ENCODE peak calls at places on chromosomes 13 and 19, in five cellular contexts. H, B, U, C and F are unnamed samples. For H3K4me1 and H3K9me3, the result is how much of the 10 kb centered on the place peaks cover.

GRCh38 chr19:8004723-8005513 is 523 bp downstream of the ELAVL1 start:
- DNase-seq in H (peak), B (no peak), U (no peak), C (peak), F (peak)

GRCh38 chr19:49427855-49428546 is 2.8 kb downstream of the GFY start:
- DNase-seq in H (peak), B (no peak), U (peak), C (no peak), F (peak)

GRCh38 chr13:99159331-99160061 is 41.2 kb upstream of the UBAC2 start:
- DNase-seq in H (no peak), B (no peak), U (no peak), C (no peak), F (no peak)

GRCh38 chr19:5914358-5914774 is 312 bp downstream of the CAPS start:
- DNase-seq in H (no peak), B (no peak), U (no peak), C (no peak), F (no peak)

GRCh38 chr19:17564783-17565182 is 9.3 kb downstream of the COLGALT1 start:
- DNase-seq in H (no peak), B (no peak), U (no peak), C (no peak), F (no peak)

GRCh38 chr19:18230941-18231734 is 4.9 kb upstream of the PDE4C start:
- DNase-seq in H (peak), B (no peak), U (no peak), C (no peak), F (no peak)

GRCh38 chr13:29832899-29833298 is 17.5 kb downstream of the UBL3 start:
- DNase-seq in H (no peak), B (no peak), U (no peak), C (no peak), F (no peak)

GRCh38 chr13:66558511-66558910 is 671.6 kb downstream of the PCDH9 start:
- DNase-seq in H (no peak), B (no peak), U (no peak), C (peak), F (peak)

GRCh38 chr13:75704942-75705320 is 68.8 kb downstream of the LMO7 start:
- DNase-seq in H (no peak), B (no peak), U (no peak), C (no peak), F (peak)

GRCh38 chr13:29676535-29676934 is 81.0 kb upstream of the SLC7A1 start:
- DNase-seq in H (peak), B (no peak), U (no peak), C (peak), F (no peak)

GRCh38 chr13:78608705-78609463 is 5.5 kb upstream of the POU4F1 start:
- DNase-seq in H (peak), B (no peak), U (no peak), C (no peak), F (no peak)

GRCh38 chr13:20525601-20526544 is at the start of gene CRYL1:
- DNase-seq in H (peak), B (peak), U (peak), C (peak), F (peak)

DNA sequence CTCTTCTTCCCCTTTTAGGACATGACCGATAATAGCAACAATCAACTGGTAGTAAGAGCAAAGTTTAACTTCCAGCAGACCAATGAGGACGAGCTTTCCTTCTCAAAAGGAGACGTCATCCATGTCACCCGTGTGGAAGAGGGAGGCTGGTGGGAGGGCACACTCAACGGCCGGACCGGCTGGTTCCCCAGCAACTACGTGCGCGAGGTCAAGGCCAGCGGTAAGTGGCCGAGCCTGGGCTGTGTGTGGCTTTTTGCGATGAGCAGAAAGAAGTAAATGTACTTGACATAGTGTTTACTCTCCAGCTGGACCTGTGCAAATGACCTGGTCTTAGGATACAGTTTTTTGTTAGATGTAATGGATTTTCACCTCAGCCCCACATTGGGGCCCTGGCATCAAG is 102.6 kb downstream of the ARHGEF7 start:
- DNase-seq in H (no peak), B (no peak), U (no peak), C (no peak), F (no peak)
- H3K4me1 ChIP-seq in H (under half), B (half or more), U (under half), C (under half), F (under half)

DNA sequence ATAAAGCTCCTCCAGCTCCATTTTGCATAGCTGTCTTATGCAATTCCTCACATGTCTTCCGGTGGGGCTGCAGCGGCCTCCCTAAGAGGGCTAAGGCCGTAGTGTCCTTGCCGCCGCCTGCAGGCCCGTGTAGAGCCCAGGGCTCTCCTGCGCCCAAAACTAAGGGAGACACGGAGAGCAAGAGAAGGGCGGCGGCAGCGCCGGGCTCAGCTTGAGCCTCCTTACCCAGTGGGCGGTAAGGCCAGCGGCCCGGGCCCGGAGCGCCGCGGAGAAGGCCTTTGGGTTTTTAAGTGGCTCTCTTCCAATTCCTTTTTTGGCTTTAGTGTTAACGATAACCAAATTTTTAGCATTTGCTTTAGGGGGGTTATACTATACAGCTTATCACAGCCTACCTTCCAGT is 30.1 kb downstream of the ZNF677 start:
- DNase-seq in H (no peak), B (no peak), U (no peak), C (no peak), F (no peak)
- H3K9me3 ChIP-seq in H (under half), B (half or more), U (under half), C (under half), F (under half)

GRCh38 chr13:111284579-111284978 is 35.9 kb upstream of the TEX29 start:
- DNase-seq in H (no peak), B (no peak), U (no peak), C (no peak), F (no peak)

GRCh38 chr13:111282997-111283396 is 37.4 kb upstream of the TEX29 start:
- DNase-seq in H (no peak), B (no peak), U (no peak), C (no peak), F (no peak)

GRCh38 chr13:111282425-111282824 is 38.0 kb upstream of the TEX29 start:
- DNase-seq in H (no peak), B (no peak), U (no peak), C (no peak), F (no peak)

GRCh38 chr13:111283457-111283856 is 37.0 kb upstream of the TEX29 start:
- DNase-seq in H (no peak), B (no peak), U (no peak), C (no peak), F (no peak)

GRCh38 chr13:111283991-111284390 is 36.5 kb upstream of the TEX29 start:
- DNase-seq in H (no peak), B (no peak), U (no peak), C (no peak), F (no peak)
- H3K4me1 ChIP-seq in H (under half), B (under half), U (under half), C (under half), F (under half)

GRCh38 chr19:21117041-21117907 is 24.6 kb upstream of the ZNF431 start:
- DNase-seq in H (peak), B (no peak), U (no peak), C (peak), F (no peak)

GRCh38 chr19:21110183-21110582 is 28.2 kb downstream of the ZNF714 start:
- DNase-seq in H (no peak), B (no peak), U (no peak), C (no peak), F (no peak)

GRCh38 chr19:21115430-21115829 is 26.4 kb upstream of the ZNF431 start:
- DNase-seq in H (no peak), B (no peak), U (no peak), C (no peak), F (no peak)
- H3K9me3 ChIP-seq in H (under half), B (under half), U (under half), C (under half), F (under half)

DNA sequence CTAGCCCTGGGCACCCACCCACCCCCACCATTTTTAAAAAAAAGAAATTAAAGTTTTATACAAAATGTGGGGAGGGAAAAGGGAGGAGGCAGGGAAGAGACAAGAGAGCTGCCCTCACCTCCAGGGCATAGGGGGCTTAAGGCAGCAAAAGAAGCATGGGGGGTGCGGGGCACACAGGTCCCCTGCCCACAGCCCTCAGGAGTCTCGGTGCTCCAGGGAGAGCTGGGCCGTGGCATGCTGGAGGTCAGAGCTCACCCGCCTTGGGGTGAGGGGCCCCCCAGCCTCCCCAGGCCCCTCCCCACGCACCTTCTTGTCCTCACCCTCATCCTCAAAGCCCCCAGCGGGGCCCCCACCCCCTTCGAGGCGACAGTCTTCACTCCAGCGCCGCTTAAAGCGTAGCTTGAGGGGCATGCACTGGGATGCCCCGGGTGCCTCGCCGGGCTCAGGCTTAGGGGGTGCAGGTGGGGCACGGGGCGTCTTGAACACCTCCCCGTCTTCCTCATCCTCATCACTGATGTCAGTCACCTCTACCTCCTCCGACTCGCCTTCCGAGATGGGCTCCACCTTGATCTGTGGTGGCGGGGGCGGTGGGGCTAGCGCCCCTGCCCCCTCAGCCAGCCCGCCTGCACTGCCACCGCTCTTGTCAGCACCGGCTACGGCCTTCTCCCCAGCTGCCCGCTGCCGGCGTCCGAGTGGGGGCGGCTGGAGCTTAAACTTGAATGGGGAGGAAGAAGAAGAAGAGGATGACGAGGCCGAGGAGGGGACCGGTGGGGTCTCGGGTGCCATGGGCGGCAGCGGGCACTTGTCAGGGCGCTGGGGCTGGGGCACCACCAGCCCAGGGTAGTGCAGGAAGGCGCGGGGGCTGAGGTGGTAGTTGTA is 6.1 kb upstream of the GSK3A start:
- DNase-seq in H (no peak), B (no peak), U (no peak), C (no peak), F (no peak)
- H3K4me1 ChIP-seq in H (under half), B (half or more), U (under half), C (under half), F (under half)

DNA sequence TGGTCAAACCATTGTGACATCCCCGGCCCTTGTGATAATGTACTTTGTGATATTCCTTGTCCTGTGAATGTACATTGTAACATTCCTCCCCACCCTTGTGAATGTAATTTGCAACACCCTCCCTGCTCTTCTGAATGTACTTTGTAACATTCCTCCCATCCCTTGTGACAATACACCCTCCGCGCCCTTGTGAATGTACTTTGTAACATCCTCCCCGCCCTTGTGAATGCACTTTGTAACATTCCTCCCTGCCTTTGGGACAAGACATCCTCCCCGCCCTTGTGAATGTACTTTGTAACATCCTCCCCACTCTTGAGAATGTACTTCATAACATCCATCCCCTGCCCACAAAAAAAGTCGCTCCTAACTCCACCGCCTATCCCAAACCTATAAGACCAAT is 17.1 kb downstream of the ZNF846 start:
- DNase-seq in H (no peak), B (no peak), U (no peak), C (no peak), F (no peak)
- H3K9me3 ChIP-seq in H (under half), B (under half), U (under half), C (under half), F (under half)